ENCODE peak calls at places on chromosome 11, in five cellular contexts. H is lower lobe of right lung, Q is HFF-Myc, D is A549, W is fibroblast of pulmonary artery. E is an unnamed sample.

GRCh38 chr11:8841899-8842298 is 69.1 kb upstream of the AKIP1 start:
- DNase-seq in H (no peak), D (no peak), W (no peak), Q (no peak), E (no peak)

GRCh38 chr11:112499153-112499907 is 238.7 kb upstream of the PLET1 start:
- DNase-seq in D (no peak), H (no peak), W (no peak), Q (no peak), E (no peak)

GRCh38 chr11:18384157-18384641 is 10.2 kb upstream of the LDHA start:
- DNase-seq in D (peak), H (no peak), Q (peak), W (peak), E (peak)

GRCh38 chr11:95306816-95307215 is 75.8 kb upstream of the SESN3 start:
- DNase-seq in Q (no peak), H (no peak), W (no peak), D (no peak), E (no peak)

GRCh38 chr11:101428918-101429317 is 154.9 kb downstream of the TRPC6 start:
- DNase-seq in W (peak), D (peak), H (no peak), Q (no peak), E (no peak)

GRCh38 chr11:116117326-116118137 is 613.3 kb upstream of the CADM1 start:
- DNase-seq in D (no peak), W (no peak), H (no peak), Q (no peak), E (no peak)

GRCh38 chr11:30451167-30451566 is 128.3 kb downstream of the ARL14EP start:
- DNase-seq in Q (no peak), D (no peak), W (no peak), H (no peak), E (no peak)

GRCh38 chr11:4479676-4480075 is 2.8 kb upstream of the OR52K1 start:
- DNase-seq in D (no peak), Q (no peak), H (no peak), W (no peak), E (no peak)

GRCh38 chr11:45713573-45713972 is 48.2 kb upstream of the CHST1 start:
- DNase-seq in W (no peak), Q (no peak), D (no peak), H (no peak), E (no peak)

GRCh38 chr11:10979529-10979928 is 121.7 kb upstream of the ZBED5 start:
- DNase-seq in W (no peak), Q (no peak), D (no peak), H (no peak), E (no peak)

GRCh38 chr11:125649465-125650166 is 24.7 kb downstream of the CHEK1 start:
- DNase-seq in H (no peak), Q (no peak), W (no peak), D (no peak), E (no peak)

GRCh38 chr11:115616941-115617340 is 112.7 kb upstream of the CADM1 start:
- DNase-seq in Q (peak), W (no peak), D (no peak), H (no peak), E (no peak)

GRCh38 chr11:103609117-103610066 is 427.0 kb upstream of the DDI1 start:
- DNase-seq in H (no peak), W (peak), D (peak), Q (peak), E (peak)

GRCh38 chr11:62724171-62724570 is 3.1 kb downstream of the HNRNPUL2 start:
- DNase-seq in Q (no peak), D (no peak), W (no peak), H (no peak), E (no peak)

GRCh38 chr11:62727833-62728721 is at the start of gene TTC9C:
- DNase-seq in H (peak), W (peak), D (peak), Q (peak), E (peak)

GRCh38 chr11:62726156-62727006 is 876 bp downstream of the HNRNPUL2 start:
- DNase-seq in Q (no peak), W (no peak), H (no peak), D (no peak), E (no peak)

GRCh38 chr11:62725686-62726085 is 1.6 kb downstream of the HNRNPUL2 start:
- DNase-seq in W (no peak), D (no peak), H (no peak), Q (no peak), E (no peak)

GRCh38 chr11:62727007-62727832 is at the start of gene HNRNPUL2:
- DNase-seq in H (peak), Q (peak), W (peak), D (peak), E (peak)
- TF ChIP-seq CTCF in H (no peak), Q (no peak), W (no peak), D (no peak), E (peak)

GRCh38 chr11:129699711-129700304 is 115.8 kb upstream of the TMEM45B start:
- DNase-seq in Q (no peak), D (no peak), H (no peak), W (no peak), E (no peak)
- TF ChIP-seq CTCF in Q (peak), D (no peak), H (no peak), W (no peak), E (peak)

GRCh38 chr11:60768202-60768601 is 11.5 kb downstream of the MS4A15 start:
- DNase-seq in Q (no peak), H (no peak), W (no peak), D (no peak), E (no peak)

GRCh38 chr11:60769273-60769672 is 12.6 kb downstream of the MS4A15 start:
- DNase-seq in W (no peak), D (no peak), H (no peak), Q (no peak), E (no peak)

GRCh38 chr11:60766547-60766946 is 9.9 kb downstream of the MS4A15 start:
- DNase-seq in W (no peak), H (no peak), Q (no peak), D (no peak), E (no peak)

GRCh38 chr11:60765355-60765754 is 8.7 kb downstream of the MS4A15 start:
- DNase-seq in Q (no peak), D (no peak), H (no peak), W (no peak), E (no peak)

GRCh38 chr11:60767388-60767811 is 10.7 kb downstream of the MS4A15 start:
- DNase-seq in H (no peak), W (no peak), Q (no peak), D (peak), E (no peak)
- TF ChIP-seq CTCF in H (peak), W (peak), Q (peak), D (peak), E (peak)

GRCh38 chr11:1207451-1208360 is 15.2 kb upstream of the MUC5B start:
- DNase-seq in W (no peak), Q (no peak), D (no peak), H (peak), E (no peak)

GRCh38 chr11:1205987-1206331 is 16.9 kb upstream of the MUC5B start:
- DNase-seq in D (no peak), Q (no peak), W (no peak), H (no peak), E (no peak)

GRCh38 chr11:1209371-1210057 is 13.4 kb upstream of the MUC5B start:
- DNase-seq in D (no peak), Q (no peak), W (no peak), H (no peak), E (no peak)

GRCh38 chr11:1206391-1207271 is 16.2 kb upstream of the MUC5B start:
- DNase-seq in Q (no peak), D (no peak), H (peak), W (no peak), E (no peak)

DNA sequence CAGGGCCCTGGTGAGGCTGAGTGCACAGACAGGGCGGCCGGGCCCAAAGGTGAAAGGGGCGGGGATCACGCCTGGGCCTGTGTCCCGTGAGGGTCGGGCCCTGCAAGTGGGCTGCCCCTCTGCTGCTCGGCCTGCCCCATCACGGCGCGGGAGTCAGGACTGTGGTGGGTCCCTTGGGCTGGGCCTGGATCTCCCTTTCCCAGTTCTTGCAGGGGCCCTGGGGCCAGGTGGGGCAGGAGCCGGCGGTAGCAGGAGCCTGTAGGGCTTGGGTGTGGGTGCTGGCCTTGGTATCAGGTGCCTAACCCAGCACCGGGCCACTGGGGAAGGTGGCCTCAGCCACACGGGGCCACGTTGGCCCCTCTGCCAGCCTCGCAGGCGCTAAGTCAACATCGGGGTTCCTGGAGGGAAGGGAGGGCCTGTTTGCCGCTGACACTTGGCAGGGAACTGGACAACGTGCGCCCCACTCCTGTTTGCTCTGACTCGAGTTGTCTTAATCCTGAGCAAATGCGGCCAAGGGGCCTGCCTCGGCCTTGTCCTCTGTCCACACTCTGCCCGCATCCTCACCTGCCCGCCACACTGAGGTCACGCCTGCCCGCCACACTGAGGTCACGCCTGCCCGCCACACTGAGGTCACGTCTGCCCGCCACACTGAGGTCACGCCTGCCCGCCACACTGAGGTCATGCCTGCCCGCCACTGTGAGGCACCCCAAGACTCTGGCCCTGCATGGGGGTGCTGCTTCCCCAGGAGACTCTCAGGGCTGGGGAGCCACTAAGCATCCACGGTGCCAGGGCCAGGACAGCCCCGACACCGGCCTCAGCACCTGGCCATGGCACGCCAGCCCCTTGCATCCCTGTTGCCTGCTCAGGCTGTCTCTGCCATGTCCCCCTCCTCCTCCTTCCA is 14.3 kb upstream of the MUC5B start:
- DNase-seq in D (no peak), Q (no peak), W (no peak), H (peak), E (no peak)
- TF ChIP-seq CTCF in D (no peak), Q (no peak), W (no peak), H (no peak), E (no peak)

DNA sequence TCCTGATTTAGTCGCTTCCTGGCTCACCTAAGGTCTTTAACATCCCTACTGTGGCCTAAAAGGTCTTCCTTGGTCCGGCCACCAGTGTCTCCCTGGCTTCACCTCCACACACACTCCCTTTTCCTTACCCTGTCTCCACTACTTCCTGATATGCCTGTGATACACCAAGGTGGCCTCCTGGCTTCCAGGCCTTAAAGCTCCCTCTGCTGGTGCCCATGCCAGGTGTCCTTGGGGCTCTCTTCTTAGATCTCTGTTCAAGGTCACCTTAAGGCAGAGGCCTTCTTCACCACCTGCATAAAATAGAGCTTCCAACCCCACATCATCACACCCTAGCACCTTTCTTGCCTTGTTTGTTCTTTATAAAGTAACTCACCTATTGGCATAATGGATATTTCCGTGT is 787.7 kb downstream of the NTM start:
- DNase-seq in D (peak), H (no peak), Q (no peak), W (peak), E (no peak)
- TF ChIP-seq CTCF in D (no peak), H (peak), Q (peak), W (peak), E (peak)